ENCODE peak calls at places on chromosomes 5 and 9, in four cellular contexts. Q is heart left ventricle, H is lower lobe of right lung, L is tibial nerve. O is an unnamed sample. For H3K4me1, the result is how much of the 10 kb centered on the place peaks cover.

GRCh38 chr9:97874617-97875016 is 21.6 kb downstream of the FOXE1 start:
- DNase-seq in Q (no peak), H (no peak), L (no peak), O (no peak)

GRCh38 chr5:7078901-7079300 is 317.0 kb upstream of the ADCY2 start:
- DNase-seq in Q (no peak), H (no peak), L (no peak), O (no peak)

GRCh38 chr5:37838933-37839341 is 904 bp downstream of the GDNF start:
- DNase-seq in Q (no peak), H (no peak), L (no peak), O (no peak)

GRCh38 chr5:34591723-34592122 is 64.4 kb upstream of the RAI14 start:
- DNase-seq in Q (no peak), H (no peak), L (no peak), O (no peak)

GRCh38 chr9:86259557-86259956 is at the start of gene C9orf153:
- DNase-seq in Q (no peak), H (no peak), L (no peak), O (no peak)

GRCh38 chr5:66788556-66788955 is 192.4 kb downstream of the MAST4 start:
- DNase-seq in Q (no peak), H (no peak), L (no peak), O (no peak)

GRCh38 chr5:107474361-107474723 is 196.4 kb downstream of the EFNA5 start:
- DNase-seq in Q (no peak), H (no peak), L (no peak), O (no peak)

GRCh38 chr5:1000329-1000728 is 8.3 kb upstream of the NKD2 start:
- DNase-seq in Q (no peak), H (peak), L (peak), O (no peak)

GRCh38 chr9:137447722-137448568 is 6.8 kb upstream of the ENTPD8 start:
- DNase-seq in Q (no peak), H (peak), L (no peak), O (peak)

GRCh38 chr5:14663734-14664269 is 716 bp upstream of the OTULIN start:
- DNase-seq in Q (peak), H (no peak), L (no peak), O (no peak)

GRCh38 chr5:168765220-168766037 is 186.3 kb upstream of the PANK3 start:
- DNase-seq in Q (no peak), H (no peak), L (no peak), O (peak)

GRCh38 chr9:69330580-69330979 is 5.6 kb downstream of the ENTREP1 start:
- DNase-seq in Q (no peak), H (no peak), L (no peak), O (no peak)

GRCh38 chr5:133284306-133284705 is 232.5 kb downstream of the HSPA4 start:
- DNase-seq in Q (no peak), H (no peak), L (no peak), O (no peak)

GRCh38 chr5:53027913-53028312 is 38.8 kb downstream of the ITGA2 start:
- DNase-seq in Q (peak), H (no peak), L (no peak), O (peak)

GRCh38 chr5:179124853-179125788 is 64.9 kb downstream of the ZNF354C start:
- DNase-seq in Q (no peak), H (peak), L (no peak), O (no peak)

GRCh38 chr5:175590471-175590881 is 67.4 kb upstream of the HRH2 start:
- DNase-seq in Q (no peak), H (no peak), L (no peak), O (no peak)

GRCh38 chr5:132056610-132057497 is 3.6 kb upstream of the IL3 start:
- DNase-seq in Q (peak), H (no peak), L (no peak), O (no peak)

GRCh38 chr5:120103498-120103897 is 360.6 kb upstream of the PRR16 start:
- DNase-seq in Q (no peak), H (no peak), L (no peak), O (no peak)

GRCh38 chr9:88991066-88992030 is at the start of gene S1PR3:
- DNase-seq in Q (peak), H (peak), L (peak), O (peak)

GRCh38 chr9:88990721-88991065 is 575 bp upstream of the S1PR3 start:
- DNase-seq in Q (no peak), H (no peak), L (no peak), O (no peak)

GRCh38 chr9:88993327-88993726 is 2.1 kb downstream of the S1PR3 start:
- DNase-seq in Q (no peak), H (no peak), L (no peak), O (no peak)

GRCh38 chr9:88993871-88994819 is 2.9 kb downstream of the S1PR3 start:
- DNase-seq in Q (no peak), H (no peak), L (no peak), O (no peak)

GRCh38 chr9:88992556-88992955 is 1.3 kb downstream of the S1PR3 start:
- DNase-seq in Q (no peak), H (no peak), L (no peak), O (no peak)
- H3K4me1 ChIP-seq in Q (under half), H (under half), L (under half), O (under half)

DNA sequence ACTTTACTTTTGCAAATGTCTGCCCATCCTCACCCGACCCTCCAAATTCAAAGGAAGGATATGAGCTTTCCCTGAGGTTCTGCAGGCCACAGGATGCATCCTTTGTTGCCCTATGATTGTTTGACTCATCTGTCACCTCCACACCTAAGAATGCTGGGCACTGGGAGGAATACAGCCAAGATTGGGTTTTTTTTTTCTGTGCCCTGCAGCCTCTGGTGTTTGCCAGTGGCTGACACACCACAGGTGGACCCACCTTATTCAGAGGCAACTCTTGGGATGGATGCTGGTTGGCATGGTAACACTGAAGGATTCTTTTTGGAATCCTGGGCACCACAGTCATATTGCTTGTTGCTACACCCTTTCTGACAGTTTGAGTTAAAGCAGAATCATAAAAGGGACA is 29.7 kb downstream of the C9orf152 start:
- DNase-seq in Q (no peak), H (no peak), L (no peak), O (no peak)
- TF ChIP-seq CTCF in Q (no peak), H (no peak), L (no peak), O (no peak)

GRCh38 chr5:154517181-154517580 is 39.2 kb upstream of the HAND1 start:
- DNase-seq in Q (no peak), H (no peak), L (no peak), O (no peak)

GRCh38 chr5:154516475-154516874 is 38.4 kb upstream of the HAND1 start:
- DNase-seq in Q (no peak), H (no peak), L (no peak), O (no peak)

GRCh38 chr5:154514331-154514730 is 36.3 kb upstream of the HAND1 start:
- DNase-seq in Q (no peak), H (no peak), L (no peak), O (no peak)

GRCh38 chr5:154511984-154512383 is 34.0 kb upstream of the HAND1 start:
- DNase-seq in Q (no peak), H (no peak), L (no peak), O (no peak)

GRCh38 chr5:154513669-154514084 is 35.6 kb upstream of the HAND1 start:
- DNase-seq in Q (no peak), H (no peak), L (no peak), O (no peak)
- H3K4me1 ChIP-seq in Q (under half), H (under half), L (under half), O (under half)

DNA sequence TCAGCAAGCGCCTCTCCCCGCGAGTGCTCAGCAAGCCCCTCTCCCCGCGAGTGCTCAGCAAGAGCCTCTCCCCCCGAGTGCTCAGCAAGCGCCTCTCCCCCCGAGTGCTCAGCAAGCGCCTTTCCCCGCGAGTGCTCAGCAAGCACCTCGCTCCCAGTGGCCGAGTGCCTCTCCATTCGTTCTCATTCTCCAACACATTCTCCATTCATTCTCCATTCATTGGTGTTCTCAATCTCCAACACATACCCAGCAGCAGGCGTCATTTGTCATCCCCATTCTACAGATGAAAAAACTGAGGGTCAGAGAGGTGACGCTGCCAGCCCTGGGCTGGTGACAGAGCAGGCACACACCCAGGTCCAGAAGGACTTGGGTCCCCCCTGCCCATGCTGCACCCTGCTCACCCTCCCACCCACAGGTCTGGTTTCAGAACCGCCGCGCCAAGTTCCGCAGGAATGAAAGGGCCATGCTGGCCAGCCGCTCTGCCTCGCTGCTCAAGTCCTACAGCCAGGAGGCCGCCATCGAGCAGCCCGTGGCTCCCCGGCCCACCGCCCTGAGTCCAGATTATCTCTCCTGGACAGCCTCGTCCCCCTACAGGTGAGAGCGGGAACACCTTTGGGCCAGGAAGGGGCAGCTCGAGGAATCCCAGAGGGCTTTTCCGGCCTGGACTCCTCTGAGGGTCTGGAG is 32.5 kb downstream of the PTGES start:
- DNase-seq in Q (no peak), H (no peak), L (no peak), O (no peak)
- TF ChIP-seq CTCF in Q (no peak), H (no peak), L (no peak), O (no peak)

GRCh38 chr5:138936968-138937345 is 61.8 kb upstream of the LRRTM2 start:
- DNase-seq in Q (no peak), H (no peak), L (no peak), O (no peak)
- H3K4me1 ChIP-seq in Q (under half), H (under half), L (under half), O (under half)

DNA sequence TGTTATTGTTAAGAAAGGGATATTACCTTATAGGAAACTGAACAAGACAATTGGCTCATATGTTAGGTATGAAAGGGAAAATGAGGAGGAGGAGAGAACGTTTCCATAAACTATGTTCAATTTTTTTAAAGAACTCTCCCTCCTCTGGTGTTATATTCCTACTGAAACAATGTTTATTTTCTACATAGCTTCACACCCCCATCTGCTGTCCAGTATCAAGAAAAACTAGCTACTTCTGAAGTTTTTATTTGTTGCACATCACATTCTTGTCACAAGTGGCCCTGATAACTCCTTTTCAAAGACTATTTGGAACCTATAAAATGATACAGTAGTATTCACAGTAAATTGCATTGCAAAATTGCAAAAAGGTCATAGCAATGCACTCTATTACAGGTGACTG is 223.4 kb upstream of the FAM174A start:
- DNase-seq in Q (no peak), H (no peak), L (no peak), O (no peak)
- TF ChIP-seq CTCF in Q (no peak), H (no peak), L (no peak), O (no peak)

DNA sequence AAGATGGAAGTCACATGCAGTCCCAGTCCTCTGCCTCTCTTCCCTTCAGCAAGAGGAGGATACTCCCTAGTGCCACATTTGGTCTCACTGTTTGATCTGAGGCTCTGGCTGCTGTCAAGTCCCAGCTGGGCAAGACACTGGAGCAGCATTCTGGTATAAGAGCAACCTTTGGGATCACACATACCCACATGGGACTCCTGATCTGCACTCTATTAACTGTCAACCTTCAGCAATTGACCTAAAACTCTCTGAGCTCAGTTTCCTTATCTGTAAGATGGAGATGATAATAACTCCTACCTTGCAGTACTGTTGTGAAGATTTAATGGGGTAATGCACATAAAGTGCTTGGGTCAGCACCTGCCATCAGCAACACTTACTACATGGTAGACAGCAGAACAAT is 437.9 kb downstream of the PIK3R1 start:
- DNase-seq in Q (no peak), H (no peak), L (no peak), O (no peak)
- H3K4me1 ChIP-seq in Q (under half), H (under half), L (under half), O (under half)

GRCh38 chr5:102539598-102539997 is 40.8 kb upstream of the SLCO6A1 start:
- DNase-seq in Q (no peak), H (no peak), L (no peak), O (no peak)

GRCh38 chr5:102540251-102540812 is 41.5 kb upstream of the SLCO6A1 start:
- DNase-seq in Q (no peak), H (no peak), L (no peak), O (no peak)

GRCh38 chr5:102537011-102537410 is 38.2 kb upstream of the SLCO6A1 start:
- DNase-seq in Q (no peak), H (no peak), L (no peak), O (no peak)

GRCh38 chr5:102532126-102532525 is 33.3 kb upstream of the SLCO6A1 start:
- DNase-seq in Q (peak), H (no peak), L (no peak), O (peak)

DNA sequence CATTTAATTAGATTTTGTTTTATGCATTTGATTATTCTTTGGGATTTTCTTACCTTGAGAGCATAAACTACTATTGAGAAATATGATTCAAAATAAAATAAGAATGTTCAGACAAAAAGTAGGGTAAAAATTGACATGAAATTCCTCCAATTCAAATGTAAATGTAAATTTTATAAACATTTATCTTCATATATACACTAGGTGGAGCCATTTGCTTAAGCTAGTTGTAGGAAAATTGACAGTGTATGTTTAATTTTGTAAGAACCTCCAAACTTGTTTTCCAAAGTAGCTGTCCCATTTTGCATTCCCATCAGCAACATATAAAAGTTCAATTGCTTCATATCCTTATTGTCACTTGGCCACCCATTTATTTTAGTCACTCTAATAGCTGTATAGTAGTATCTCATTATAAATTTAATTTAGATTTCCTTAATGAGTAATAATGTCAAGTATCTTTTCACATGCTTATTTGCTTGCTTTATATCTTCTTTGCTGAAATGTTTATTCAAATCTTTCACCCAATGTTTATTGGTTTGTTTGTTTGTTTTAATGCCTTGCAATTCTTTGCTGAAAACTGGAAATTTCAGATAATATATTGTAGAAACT is 37.6 kb upstream of the SLCO6A1 start:
- DNase-seq in Q (no peak), H (no peak), L (no peak), O (no peak)
- TF ChIP-seq CTCF in Q (no peak), H (peak), L (no peak), O (peak)

DNA sequence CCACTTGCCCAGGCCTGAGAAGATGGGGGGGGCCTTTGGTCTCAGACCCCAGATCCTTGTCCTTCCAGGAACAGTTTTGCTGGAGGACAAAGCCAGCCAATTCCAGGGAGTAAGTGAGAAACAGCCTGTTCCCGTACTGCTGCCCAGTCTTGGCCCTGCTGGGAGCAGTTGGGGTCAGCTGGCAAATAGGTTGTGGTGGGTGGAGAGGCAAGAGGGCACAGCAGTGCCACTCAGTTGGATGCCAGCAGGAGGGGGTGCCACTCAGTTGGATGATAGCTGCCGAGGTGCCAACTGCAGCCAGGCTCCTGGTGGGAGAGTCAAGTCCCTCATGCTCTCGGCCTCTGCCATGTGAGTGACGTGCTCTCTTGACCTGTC is 136.9 kb downstream of the RGS3 start:
- DNase-seq in Q (no peak), H (peak), L (no peak), O (no peak)
- H3K4me1 ChIP-seq in Q (half or more), H (half or more), L (under half), O (half or more)

DNA sequence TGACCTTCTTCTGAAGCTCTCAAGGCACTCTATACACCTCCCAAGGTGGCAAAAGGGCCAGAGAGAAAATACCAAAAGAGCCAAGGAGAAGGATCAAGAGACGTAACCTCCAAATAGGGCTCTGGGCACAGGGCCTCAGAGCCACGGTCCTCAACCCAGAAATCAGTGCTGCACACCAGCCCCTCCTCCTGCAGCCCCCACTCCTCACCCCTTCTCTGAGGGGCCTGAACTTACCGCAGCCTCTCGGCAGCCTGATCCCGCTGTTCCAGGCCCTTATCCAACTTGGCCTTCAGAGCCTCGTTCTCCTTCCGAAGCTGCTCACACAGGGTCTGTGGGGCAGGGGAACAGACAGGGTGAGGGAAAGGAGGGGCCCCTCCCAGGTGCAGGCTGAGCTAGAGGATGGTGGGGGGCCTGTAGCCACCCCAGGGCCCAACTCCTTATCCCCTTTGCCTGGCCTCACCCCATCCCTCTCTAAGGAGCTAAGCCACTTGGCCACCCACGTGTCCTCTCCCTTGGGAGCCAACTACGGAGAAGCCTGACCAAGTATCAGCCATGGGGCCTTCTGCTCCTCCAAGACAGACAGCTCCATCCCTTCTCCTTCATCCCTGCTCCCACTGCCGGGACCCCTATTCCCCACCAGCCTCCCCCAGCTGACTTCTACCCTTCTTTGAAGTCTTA is 28.8 kb downstream of the TNIP1 start:
- DNase-seq in Q (no peak), H (no peak), L (no peak), O (no peak)
- TF ChIP-seq CTCF in Q (no peak), H (no peak), L (peak), O (no peak)

O was measured in psoas muscle.